ENCODE peak calls at places on chromosomes 6 and 20, in eight cellular contexts. P is RWPE1, U is glutamatergic neuron, C is NB4, G is ovary, Q is pancreas, E is astrocyte, D is HFFc6. L is an unnamed sample.
A peak's percentile ranks its signal among the peaks of the same experiment; 100 is the strongest.

GRCh38 chr6:39302669-39303424 is 11.4 kb downstream of the KCNK17 start:
- DNase-seq in G (peak; percentile 71), D (peak; percentile 54), E (peak; percentile 19), C (peak; percentile 88), U (peak; percentile 91), P (peak; percentile 85), Q (peak; percentile 93), L (peak; percentile 60)

GRCh38 chr20:44946266-44946852 is 13.8 kb downstream of the TOMM34 start:
- DNase-seq in U (no peak), G (no peak), E (no peak), C (no peak), D (no peak), P (no peak), Q (no peak), L (no peak)

GRCh38 chr6:43579171-43579570 is 3.2 kb downstream of the POLH start:
- DNase-seq in G (no peak), U (no peak), D (peak; percentile 9), P (no peak), C (no peak), Q (no peak), E (peak; percentile 31), L (no peak)

GRCh38 chr6:117072781-117073180 is 192.6 kb upstream of the VGLL2 start:
- DNase-seq in U (no peak), Q (no peak), P (no peak), E (no peak), D (no peak), G (no peak), C (no peak), L (no peak)

GRCh38 chr6:36682328-36683144 is 4.0 kb downstream of the CDKN1A start:
- DNase-seq in G (no peak), Q (peak; percentile 95), C (peak; percentile 49), P (peak; percentile 83), U (no peak), E (peak; percentile 11), D (peak; percentile 40), L (no peak)

GRCh38 chr6:170410241-170410640 is 103.7 kb downstream of the FAM120B start:
- DNase-seq in U (no peak), G (no peak), C (no peak), E (no peak), D (no peak), Q (no peak), P (no peak), L (no peak)

GRCh38 chr20:52247548-52247947 is 56.0 kb upstream of the ZFP64 start:
- DNase-seq in P (no peak), C (no peak), G (no peak), Q (no peak), E (no peak), U (no peak), D (no peak), L (no peak)

GRCh38 chr6:51559059-51559458 is 528.4 kb downstream of the PKHD1 start:
- DNase-seq in P (peak; percentile 20), C (no peak), U (no peak), E (no peak), G (no peak), Q (no peak), D (no peak), L (no peak)

DNA sequence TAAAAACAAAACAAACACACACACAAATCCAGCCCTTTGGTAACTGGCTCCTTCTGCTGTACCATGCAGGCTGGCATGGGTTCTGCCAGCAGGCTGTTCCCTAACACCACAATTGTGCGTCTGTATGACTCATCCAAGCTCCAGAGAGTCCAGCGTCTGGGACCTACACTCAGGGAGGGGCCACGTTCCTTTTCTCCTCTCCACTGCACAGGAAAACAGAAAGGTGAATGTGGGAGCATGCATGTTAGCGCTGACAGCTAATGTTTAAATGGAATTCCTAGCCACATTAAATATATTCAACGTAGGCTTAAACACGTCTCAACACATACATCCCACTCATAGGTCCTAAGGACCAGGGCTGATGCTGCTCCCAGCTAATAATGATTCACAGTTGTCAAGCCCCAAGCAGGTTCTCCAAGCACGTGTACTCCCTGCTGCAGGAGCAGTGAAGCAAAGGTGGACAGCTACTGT is 20.7 kb downstream of the MAP1LC3A start:
- DNase-seq in P (peak; percentile 94), G (no peak), D (peak; percentile 75), U (no peak), Q (no peak), E (peak; percentile 68), C (peak; percentile 53), L (no peak)
- TF ChIP-seq CTCF in P (peak; percentile 95), G (no peak), D (peak; percentile 79), U (no peak), Q (no peak), E (peak; percentile 65), C (peak; percentile 24), L (no peak)

GRCh38 chr20:1396702-1397101 is 3.8 kb upstream of the FKBP1A start:
- DNase-seq in U (no peak), C (no peak), P (no peak), G (no peak), E (no peak), Q (no peak), D (no peak), L (no peak)

GRCh38 chr20:1401431-1401907 is 8.6 kb upstream of the FKBP1A start:
- DNase-seq in C (no peak), E (no peak), U (no peak), Q (no peak), G (no peak), P (no peak), D (peak; percentile 62), L (no peak)

GRCh38 chr20:1396264-1396663 is 3.4 kb upstream of the FKBP1A start:
- DNase-seq in P (no peak), U (no peak), E (no peak), Q (no peak), D (no peak), C (no peak), G (no peak), L (no peak)

GRCh38 chr20:1393507-1393882 is 641 bp upstream of the FKBP1A start:
- DNase-seq in Q (no peak), P (no peak), D (no peak), C (no peak), U (no peak), E (no peak), G (no peak), L (no peak)

GRCh38 chr20:1397710-1398109 is 4.9 kb upstream of the FKBP1A start:
- DNase-seq in E (no peak), U (no peak), C (peak; percentile 28), D (no peak), P (no peak), G (no peak), Q (no peak), L (no peak)
- TF ChIP-seq CTCF in E (peak; percentile 10), U (no peak), C (peak; percentile 25), D (peak; percentile 49), P (no peak), G (peak; percentile 37), Q (no peak), L (no peak)

DNA sequence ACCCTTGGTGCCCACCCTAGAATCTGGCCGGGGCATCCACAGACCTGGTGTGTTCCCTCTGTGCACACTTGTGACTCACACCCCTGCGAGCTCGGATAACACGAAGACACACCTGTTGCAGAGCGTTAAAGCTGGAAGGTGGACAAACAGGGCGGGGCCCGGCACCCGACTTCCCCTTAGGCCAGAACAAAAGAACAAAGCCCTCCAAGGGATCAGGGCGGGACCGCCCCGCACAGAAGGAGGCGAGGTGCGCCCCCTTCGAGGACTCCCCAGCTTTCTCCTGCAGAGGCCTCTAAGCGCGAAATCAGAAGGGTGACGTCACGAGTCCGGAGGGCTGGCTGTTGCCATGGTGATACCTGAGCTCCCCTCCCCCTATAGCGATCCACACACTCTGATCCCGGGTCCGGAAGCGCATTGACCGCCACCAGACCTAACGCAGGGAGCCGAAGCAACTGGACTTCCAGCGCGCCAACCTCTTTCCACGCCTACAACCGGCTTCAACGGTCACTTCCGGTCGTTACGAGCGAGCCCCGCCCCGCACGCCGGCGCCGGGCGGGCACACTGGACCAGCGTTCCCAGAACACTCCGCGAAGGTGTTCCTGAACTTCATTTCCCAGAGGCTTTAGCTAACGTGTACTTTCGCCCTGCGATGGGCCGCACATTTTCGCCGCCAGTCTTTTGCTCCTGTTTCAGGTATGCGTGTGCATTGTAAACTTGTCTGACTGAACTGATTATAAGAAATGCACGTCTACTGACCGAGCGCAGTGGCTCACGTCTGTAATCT is at the start of gene ZNF184:
- DNase-seq in U (peak; percentile 93), C (peak; percentile 99), D (peak; percentile 97), G (peak; percentile 93), P (peak; percentile 94), Q (peak; percentile 98), E (peak; percentile 98), L (peak; percentile 91)
- TF ChIP-seq CTCF in U (no peak), C (peak; percentile 1), D (no peak), G (peak; percentile 7), P (no peak), Q (no peak), E (no peak), L (peak; percentile 8)

GRCh38 chr6:79250107-79250514 is 15.6 kb upstream of the HMGN3 start:
- DNase-seq in G (no peak), C (peak; percentile 42), E (no peak), P (no peak), D (no peak), U (no peak), Q (no peak), L (no peak)
- TF ChIP-seq CTCF in G (no peak), C (peak; percentile 33), E (no peak), P (no peak), D (peak; percentile 35), U (no peak), Q (no peak), L (no peak)

GRCh38 chr6:154266560-154267134 is 90.0 kb downstream of the IPCEF1 start:
- DNase-seq in P (no peak), C (no peak), U (no peak), Q (no peak), D (no peak), E (no peak), G (no peak), L (no peak)

GRCh38 chr6:154257074-154257473 is 99.5 kb downstream of the IPCEF1 start:
- DNase-seq in U (no peak), Q (no peak), G (no peak), P (no peak), E (no peak), C (peak; percentile 80), D (no peak), L (no peak)

GRCh38 chr6:154267508-154268106 is 89.0 kb downstream of the IPCEF1 start:
- DNase-seq in U (no peak), P (no peak), G (no peak), E (no peak), Q (peak; percentile 40), C (no peak), D (no peak), L (no peak)

GRCh38 chr6:154258064-154258757 is 98.4 kb downstream of the IPCEF1 start:
- DNase-seq in D (no peak), E (no peak), Q (no peak), P (no peak), G (no peak), C (peak; percentile 85), U (no peak), L (no peak)

DNA sequence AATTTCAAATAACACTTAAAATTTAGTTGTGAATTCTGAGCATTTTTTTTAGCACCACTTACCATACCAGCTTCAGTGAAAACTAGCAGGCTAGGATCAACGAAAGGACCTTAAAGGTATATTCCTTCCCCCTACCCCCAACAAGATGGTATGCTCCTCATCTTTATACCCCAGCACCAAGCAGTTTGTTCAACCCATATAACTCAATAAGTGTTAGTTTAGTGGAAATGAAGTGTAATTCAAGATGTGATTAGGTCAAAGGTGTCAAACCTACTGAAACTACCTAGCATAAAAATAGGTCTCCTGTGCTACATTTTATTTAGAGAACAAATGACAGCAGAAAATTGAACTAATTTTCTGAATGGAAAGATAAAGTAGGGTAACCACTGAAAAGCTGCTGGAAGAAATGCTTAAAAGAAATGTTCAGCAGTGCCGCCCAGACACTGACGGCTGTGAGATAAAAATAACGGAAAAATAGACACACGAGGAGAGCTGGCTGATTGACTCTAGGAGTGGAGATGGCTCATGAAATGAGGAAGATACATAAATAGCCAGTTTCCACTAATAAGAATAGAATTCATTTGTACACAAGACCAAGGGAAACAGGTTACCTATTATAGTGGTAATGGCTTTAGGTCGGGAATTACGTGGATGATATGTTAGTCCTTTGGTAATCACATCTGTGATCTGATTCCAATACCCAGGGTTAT is 94.8 kb downstream of the IPCEF1 start:
- DNase-seq in E (no peak), D (no peak), P (no peak), C (no peak), U (no peak), G (no peak), Q (no peak), L (no peak)
- TF ChIP-seq CTCF in E (no peak), D (no peak), P (no peak), C (no peak), U (no peak), G (no peak), Q (no peak), L (no peak)

L was measured in mesothelial cell of epicardium.